ENCODE peak calls at places on chromosome 22, in six cellular contexts. Q, C, S, W, F and M are unnamed samples.

GRCh38 chr22:44407404-44408226 is 90.4 kb downstream of the RTL6 start:
- DNase-seq in C (no peak), W (no peak), Q (peak), S (no peak), F (no peak), M (no peak)

GRCh38 chr22:44049369-44050231 is 25.5 kb downstream of the PARVB start:
- DNase-seq in Q (no peak), W (no peak), C (no peak), F (no peak), S (no peak), M (no peak)

GRCh38 chr22:49807780-49808708 is 19.6 kb downstream of the BRD1 start:
- DNase-seq in C (no peak), F (no peak), Q (no peak), W (peak), S (no peak), M (no peak)

GRCh38 chr22:26751217-26751616 is 93.8 kb downstream of the MIAT start:
- DNase-seq in S (no peak), C (no peak), F (no peak), Q (no peak), W (peak), M (no peak)

GRCh38 chr22:24134090-24134846 is 47.0 kb upstream of the SUSD2 start:
- DNase-seq in Q (no peak), S (no peak), C (no peak), W (no peak), F (no peak), M (no peak)

GRCh38 chr22:17120281-17120680 is 879 bp downstream of the TMEM121B start:
- DNase-seq in C (peak), Q (no peak), F (peak), W (peak), S (peak), M (peak)

GRCh38 chr22:49353185-49353584 is 474.5 kb downstream of the BRD1 start:
- DNase-seq in Q (no peak), S (no peak), F (no peak), W (no peak), C (no peak), M (no peak)

GRCh38 chr22:23565288-23565941 is 14.7 kb downstream of the IGLL1 start:
- DNase-seq in S (no peak), W (peak), Q (peak), F (peak), C (no peak), M (no peak)

GRCh38 chr22:42747701-42748513 is 27.2 kb upstream of the A4GALT start:
- DNase-seq in C (no peak), F (no peak), W (peak), S (peak), Q (no peak), M (no peak)

GRCh38 chr22:48500481-48501230 is 1327.0 kb downstream of the BRD1 start:
- DNase-seq in S (no peak), W (peak), F (no peak), C (no peak), Q (no peak), M (no peak)

GRCh38 chr22:40240671-40241070 is 62.9 kb downstream of the TNRC6B start:
- DNase-seq in C (no peak), Q (no peak), F (no peak), W (no peak), S (no peak), M (no peak)

GRCh38 chr22:24803064-24803542 is 2.9 kb upstream of the SGSM1 start:
- DNase-seq in Q (no peak), S (peak), C (peak), F (peak), W (peak), M (peak)

GRCh38 chr22:25909988-25910387 is 168.0 kb downstream of the MYO18B start:
- DNase-seq in S (no peak), F (no peak), W (no peak), Q (no peak), C (no peak), M (no peak)

GRCh38 chr22:48182896-48183805 is 1420.7 kb downstream of the TBC1D22A start:
- DNase-seq in F (no peak), W (no peak), S (no peak), C (no peak), Q (no peak), M (no peak)

GRCh38 chr22:41642711-41643110 is 21.6 kb downstream of the XRCC6 start:
- DNase-seq in C (no peak), S (peak), W (no peak), F (no peak), Q (no peak), M (no peak)

GRCh38 chr22:50318698-50319411 is 8.0 kb downstream of the DENND6B start:
- DNase-seq in C (no peak), F (no peak), W (no peak), Q (no peak), S (no peak), M (no peak)

GRCh38 chr22:44330727-44331660 is 18.2 kb upstream of the SHISAL1 start:
- DNase-seq in S (no peak), F (no peak), Q (peak), W (no peak), C (no peak), M (no peak)

GRCh38 chr22:42365337-42365865 is 66.8 kb downstream of the NFAM1 start:
- DNase-seq in S (no peak), F (no peak), W (no peak), C (no peak), Q (peak), M (no peak)

GRCh38 chr22:32354360-32355351 is 3.0 kb upstream of the RFPL3 start:
- DNase-seq in F (no peak), C (no peak), S (peak), W (peak), Q (no peak), M (no peak)

GRCh38 chr22:32353840-32354239 is 3.8 kb upstream of the RFPL3 start:
- DNase-seq in C (no peak), W (no peak), Q (no peak), S (no peak), F (no peak), M (no peak)

GRCh38 chr22:32352681-32353080 is 5.0 kb upstream of the RFPL3 start:
- DNase-seq in C (no peak), F (no peak), S (no peak), W (no peak), Q (no peak), M (no peak)

GRCh38 chr22:32353292-32353691 is 4.4 kb upstream of the RFPL3 start:
- DNase-seq in F (no peak), Q (no peak), C (no peak), W (no peak), S (no peak), M (no peak)

DNA sequence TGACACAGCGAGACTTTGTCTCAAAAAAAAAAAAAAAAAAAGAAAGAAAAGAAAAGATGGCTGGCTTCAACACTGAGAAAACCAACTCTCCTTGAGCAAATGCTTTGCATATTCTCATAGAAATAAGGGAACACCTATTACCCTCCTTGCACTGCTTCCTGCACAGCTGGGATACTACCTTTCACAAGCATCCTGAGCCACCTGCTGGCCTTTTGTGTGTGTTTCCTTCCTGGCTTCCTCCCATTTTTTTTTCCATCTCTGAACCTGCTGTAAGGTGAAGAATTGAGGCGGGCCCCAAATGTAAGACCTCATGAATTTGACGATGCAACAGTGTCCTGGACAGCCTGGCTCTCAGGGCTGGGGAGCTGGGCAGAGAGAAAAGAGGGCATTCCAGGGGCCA is 1.9 kb upstream of the RFPL3 start:
- DNase-seq in S (no peak), W (no peak), Q (no peak), F (peak), C (no peak), M (no peak)
- TF ChIP-seq CTCF in S (no peak), W (no peak), Q (no peak), F (peak), C (no peak), M (no peak)

DNA sequence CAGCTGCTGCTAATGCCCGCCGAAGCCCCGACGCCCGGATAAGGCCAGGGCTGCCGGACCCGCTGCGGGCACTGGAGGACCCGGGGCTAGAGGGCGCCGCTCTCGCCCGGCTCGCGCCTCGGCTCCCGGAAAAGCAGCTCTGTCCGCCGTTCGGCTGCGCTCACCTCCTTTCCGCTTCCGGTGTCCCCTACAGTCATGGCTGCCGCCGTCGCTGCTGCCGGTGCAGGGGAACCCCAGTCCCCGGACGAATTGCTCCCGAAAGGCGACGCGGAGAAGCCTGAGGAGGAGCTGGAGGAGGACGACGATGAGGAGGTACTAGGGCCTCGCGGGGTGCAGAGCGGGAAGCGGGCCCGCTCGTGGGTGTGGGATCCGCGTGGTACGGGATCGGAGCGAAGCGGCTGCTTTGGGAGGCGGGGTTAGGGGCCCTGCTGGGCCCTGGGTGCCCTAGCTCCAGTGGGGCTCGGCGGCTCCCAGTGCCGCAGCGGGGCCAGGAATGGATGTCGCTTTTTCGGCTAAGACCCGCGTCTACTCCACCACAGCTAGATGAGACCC is at the start of gene TOMM22:
- DNase-seq in S (peak), F (peak), C (peak), Q (peak), W (peak), M (peak)
- TF ChIP-seq CTCF in S (peak), F (peak), C (peak), Q (no peak), W (peak), M (no peak)

GRCh38 chr22:19182472-19183157 is 4.1 kb upstream of the SLC25A1 start:
- DNase-seq in F (no peak), S (no peak), Q (no peak), W (no peak), C (no peak), M (no peak)

GRCh38 chr22:19180740-19181410 is 2.3 kb upstream of the SLC25A1 start:
- DNase-seq in F (no peak), S (no peak), C (no peak), W (no peak), Q (no peak), M (no peak)

GRCh38 chr22:19183216-19183615 is 4.7 kb upstream of the SLC25A1 start:
- DNase-seq in C (no peak), F (no peak), Q (no peak), W (no peak), S (no peak), M (no peak)

GRCh38 chr22:19180234-19180633 is 1.7 kb upstream of the SLC25A1 start:
- DNase-seq in Q (no peak), W (no peak), F (no peak), S (no peak), C (no peak), M (no peak)

DNA sequence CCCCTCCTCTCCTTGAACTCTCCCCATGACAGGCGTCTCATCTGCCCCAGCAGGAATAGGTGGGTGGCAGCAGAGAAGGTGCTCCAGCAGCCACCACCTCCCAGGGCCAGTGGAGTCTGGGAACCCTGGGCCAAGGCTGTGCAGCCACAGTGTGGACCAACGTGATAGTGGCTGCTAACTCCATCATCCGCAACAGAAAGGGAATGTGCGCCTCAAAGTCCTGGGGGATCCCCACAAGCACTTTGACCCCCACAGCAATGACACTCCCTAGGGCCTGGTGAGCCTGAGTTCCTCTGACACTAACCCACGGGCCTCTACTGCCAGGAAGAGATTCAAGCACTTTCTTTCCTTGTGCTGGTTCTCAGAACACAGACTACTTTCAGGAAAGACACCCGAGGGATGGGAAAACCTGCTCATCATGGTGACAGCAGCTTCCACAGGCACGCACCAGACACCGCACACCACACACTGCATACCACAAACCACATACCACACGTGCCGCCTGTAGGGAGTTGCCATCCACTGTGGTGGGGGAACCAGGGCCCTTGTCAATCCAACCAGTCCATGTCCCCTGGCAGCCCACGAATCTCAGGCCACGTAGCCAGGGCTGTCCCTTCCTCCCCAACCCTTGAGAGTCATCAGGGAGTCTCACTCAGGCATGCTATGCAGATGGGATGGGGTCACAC is 3.4 kb upstream of the SLC25A1 start:
- DNase-seq in Q (no peak), S (peak), F (no peak), W (no peak), C (no peak), M (no peak)
- TF ChIP-seq CTCF in Q (no peak), S (no peak), F (no peak), W (no peak), C (no peak), M (no peak)

DNA sequence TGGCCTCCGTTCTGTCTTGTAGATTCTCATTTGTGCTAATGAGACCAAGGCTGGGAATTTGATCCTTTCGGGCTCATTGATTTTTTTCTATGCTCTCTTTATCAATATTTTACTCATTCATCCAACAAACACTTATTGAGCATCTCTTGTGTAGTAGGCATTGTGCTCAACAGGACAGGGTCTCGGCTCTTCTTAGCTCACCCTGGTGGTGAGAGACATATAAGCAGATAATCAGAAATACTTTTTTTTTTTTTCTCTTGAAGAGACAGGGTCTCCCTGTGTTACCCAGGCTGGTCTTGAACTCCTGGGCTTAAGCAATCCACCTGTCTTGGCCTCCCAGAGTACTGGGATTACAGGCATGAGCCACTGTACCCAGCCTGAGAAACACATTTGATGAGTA is 48.0 kb upstream of the SLC5A1 start:
- DNase-seq in F (no peak), C (no peak), W (no peak), Q (no peak), S (no peak), M (no peak)
- TF ChIP-seq CTCF in F (peak), C (no peak), W (peak), Q (no peak), S (no peak), M (no peak)

GRCh38 chr22:20173246-20173645 is 22.4 kb upstream of the CCDC188 start:
- DNase-seq in W (no peak), C (no peak), Q (no peak), S (no peak), F (no peak), M (no peak)

GRCh38 chr22:20175597-20175900 is 24.7 kb upstream of the CCDC188 start:
- DNase-seq in S (peak), C (no peak), Q (no peak), F (no peak), W (no peak), M (no peak)

GRCh38 chr22:20173720-20174119 is 22.9 kb upstream of the CCDC188 start:
- DNase-seq in C (no peak), S (no peak), F (no peak), W (no peak), Q (no peak), M (no peak)

GRCh38 chr22:20176421-20177060 is 25.7 kb upstream of the CCDC188 start:
- DNase-seq in S (no peak), W (no peak), C (no peak), Q (no peak), F (no peak), M (no peak)

GRCh38 chr22:20174785-20175596 is 24.1 kb upstream of the CCDC188 start:
- DNase-seq in W (peak), F (peak), S (no peak), C (no peak), Q (no peak), M (no peak)
- TF ChIP-seq CTCF in W (peak), F (peak), S (peak), C (no peak), Q (no peak), M (no peak)